ENCODE peak calls at places on chromosomes 2 and 18, in eight cellular contexts. One of them, this sample, is unnamed.

GRCh38 chr18:21315741-21316187 is 73.7 kb downstream of the GREB1L start:
- DNase-seq in Peyer's patch: no peak
- DNase-seq in CD8-positive, alpha-beta T cell: no peak
- DNase-seq in tibial artery: no peak
- DNase-seq in bronchial epithelial cell: no peak
- DNase-seq in kidney epithelial cell: no peak
- DNase-seq in endothelial cell: peak
- DNase-seq in endothelial cell of umbilical vein: no peak
- DNase-seq in this sample: no peak

GRCh38 chr18:2653467-2653866 is 2.1 kb upstream of the SMCHD1 start:
- DNase-seq in Peyer's patch: peak
- DNase-seq in CD8-positive, alpha-beta T cell: no peak
- DNase-seq in tibial artery: no peak
- DNase-seq in bronchial epithelial cell: no peak
- DNase-seq in kidney epithelial cell: no peak
- DNase-seq in endothelial cell: no peak
- DNase-seq in endothelial cell of umbilical vein: no peak
- DNase-seq in this sample: no peak

GRCh38 chr18:77059294-77059916 is 73.2 kb downstream of the MBP start:
- DNase-seq in Peyer's patch: peak
- DNase-seq in CD8-positive, alpha-beta T cell: no peak
- DNase-seq in tibial artery: no peak
- DNase-seq in bronchial epithelial cell: peak
- DNase-seq in kidney epithelial cell: no peak
- DNase-seq in endothelial cell: peak
- DNase-seq in endothelial cell of umbilical vein: peak
- DNase-seq in this sample: peak

GRCh38 chr2:193505620-193506019 is 1310.9 kb upstream of the TMEFF2 start:
- DNase-seq in Peyer's patch: no peak
- DNase-seq in CD8-positive, alpha-beta T cell: no peak
- DNase-seq in tibial artery: no peak
- DNase-seq in bronchial epithelial cell: no peak
- DNase-seq in kidney epithelial cell: no peak
- DNase-seq in endothelial cell: no peak
- DNase-seq in endothelial cell of umbilical vein: no peak
- DNase-seq in this sample: no peak

GRCh38 chr2:223076573-223076972 is 24.6 kb downstream of the KCNE4 start:
- DNase-seq in Peyer's patch: no peak
- DNase-seq in CD8-positive, alpha-beta T cell: no peak
- DNase-seq in tibial artery: no peak
- DNase-seq in bronchial epithelial cell: peak
- DNase-seq in kidney epithelial cell: peak
- DNase-seq in endothelial cell: no peak
- DNase-seq in endothelial cell of umbilical vein: no peak
- DNase-seq in this sample: no peak

GRCh38 chr2:12284487-12284886 is 432.2 kb upstream of the TRIB2 start:
- DNase-seq in Peyer's patch: no peak
- DNase-seq in CD8-positive, alpha-beta T cell: no peak
- DNase-seq in tibial artery: no peak
- DNase-seq in bronchial epithelial cell: peak
- DNase-seq in kidney epithelial cell: no peak
- DNase-seq in endothelial cell: no peak
- DNase-seq in endothelial cell of umbilical vein: no peak
- DNase-seq in this sample: no peak

GRCh38 chr2:101473911-101474751 is 781 bp downstream of the RFX8 start:
- DNase-seq in Peyer's patch: no peak
- DNase-seq in CD8-positive, alpha-beta T cell: peak
- DNase-seq in tibial artery: peak
- DNase-seq in bronchial epithelial cell: no peak
- DNase-seq in kidney epithelial cell: no peak
- DNase-seq in endothelial cell: peak
- DNase-seq in endothelial cell of umbilical vein: no peak
- DNase-seq in this sample: peak

GRCh38 chr2:219350215-219350937 is 17.8 kb upstream of the RESP18 start:
- DNase-seq in Peyer's patch: no peak
- DNase-seq in CD8-positive, alpha-beta T cell: no peak
- DNase-seq in tibial artery: peak
- DNase-seq in bronchial epithelial cell: no peak
- DNase-seq in kidney epithelial cell: no peak
- DNase-seq in endothelial cell: no peak
- DNase-seq in endothelial cell of umbilical vein: no peak
- DNase-seq in this sample: no peak

GRCh38 chr2:96553176-96553956 is 16.8 kb downstream of the ARID5A start:
- DNase-seq in Peyer's patch: no peak
- DNase-seq in CD8-positive, alpha-beta T cell: no peak
- DNase-seq in tibial artery: no peak
- DNase-seq in bronchial epithelial cell: no peak
- DNase-seq in kidney epithelial cell: no peak
- DNase-seq in endothelial cell: no peak
- DNase-seq in endothelial cell of umbilical vein: no peak
- DNase-seq in this sample: no peak

GRCh38 chr2:26196683-26197418 is 24.0 kb downstream of the GAREM2 start:
- DNase-seq in Peyer's patch: no peak
- DNase-seq in CD8-positive, alpha-beta T cell: no peak
- DNase-seq in tibial artery: no peak
- DNase-seq in bronchial epithelial cell: no peak
- DNase-seq in kidney epithelial cell: no peak
- DNase-seq in endothelial cell: no peak
- DNase-seq in endothelial cell of umbilical vein: peak
- DNase-seq in this sample: no peak

GRCh38 chr18:77080283-77080682 is 52.3 kb downstream of the MBP start:
- DNase-seq in Peyer's patch: peak
- DNase-seq in CD8-positive, alpha-beta T cell: peak
- DNase-seq in tibial artery: no peak
- DNase-seq in bronchial epithelial cell: no peak
- DNase-seq in kidney epithelial cell: no peak
- DNase-seq in endothelial cell: no peak
- DNase-seq in endothelial cell of umbilical vein: no peak
- DNase-seq in this sample: no peak

GRCh38 chr18:36337679-36338419 is 40.3 kb downstream of the FHOD3 start:
- DNase-seq in Peyer's patch: no peak
- DNase-seq in CD8-positive, alpha-beta T cell: no peak
- DNase-seq in tibial artery: no peak
- DNase-seq in bronchial epithelial cell: no peak
- DNase-seq in kidney epithelial cell: no peak
- DNase-seq in endothelial cell: no peak
- DNase-seq in endothelial cell of umbilical vein: no peak
- DNase-seq in this sample: no peak

GRCh38 chr18:36338420-36338933 is 41.0 kb downstream of the FHOD3 start:
- DNase-seq in Peyer's patch: no peak
- DNase-seq in CD8-positive, alpha-beta T cell: no peak
- DNase-seq in tibial artery: no peak
- DNase-seq in bronchial epithelial cell: no peak
- DNase-seq in kidney epithelial cell: no peak
- DNase-seq in endothelial cell: no peak
- DNase-seq in endothelial cell of umbilical vein: no peak
- DNase-seq in this sample: no peak

GRCh38 chr18:36333418-36333817 is 35.9 kb downstream of the FHOD3 start:
- DNase-seq in Peyer's patch: no peak
- DNase-seq in CD8-positive, alpha-beta T cell: no peak
- DNase-seq in tibial artery: no peak
- DNase-seq in bronchial epithelial cell: peak
- DNase-seq in kidney epithelial cell: no peak
- DNase-seq in endothelial cell: no peak
- DNase-seq in endothelial cell of umbilical vein: no peak
- DNase-seq in this sample: no peak

GRCh38 chr18:36334798-36335197 is 37.3 kb downstream of the FHOD3 start:
- DNase-seq in Peyer's patch: no peak
- DNase-seq in CD8-positive, alpha-beta T cell: no peak
- DNase-seq in tibial artery: no peak
- DNase-seq in bronchial epithelial cell: no peak
- DNase-seq in kidney epithelial cell: no peak
- DNase-seq in endothelial cell: no peak
- DNase-seq in endothelial cell of umbilical vein: no peak
- DNase-seq in this sample: no peak

GRCh38 chr18:36335476-36336279 is 38.2 kb downstream of the FHOD3 start:
- DNase-seq in Peyer's patch: no peak
- DNase-seq in CD8-positive, alpha-beta T cell: no peak
- DNase-seq in tibial artery: no peak
- DNase-seq in bronchial epithelial cell: no peak
- DNase-seq in kidney epithelial cell: no peak
- DNase-seq in endothelial cell: no peak
- DNase-seq in endothelial cell of umbilical vein: no peak
- DNase-seq in this sample: no peak
- TF ChIP-seq CTCF in Peyer's patch: no peak
- TF ChIP-seq CTCF in CD8-positive, alpha-beta T cell: no peak
- TF ChIP-seq CTCF in tibial artery: no peak
- TF ChIP-seq CTCF in bronchial epithelial cell: no peak
- TF ChIP-seq CTCF in kidney epithelial cell: no peak
- TF ChIP-seq CTCF in endothelial cell: peak
- TF ChIP-seq CTCF in endothelial cell of umbilical vein: no peak
- TF ChIP-seq CTCF in this sample: no peak

GRCh38 chr2:72583376-72583775 is 242.5 kb downstream of the EXOC6B start:
- DNase-seq in Peyer's patch: no peak
- DNase-seq in CD8-positive, alpha-beta T cell: no peak
- DNase-seq in tibial artery: no peak
- DNase-seq in bronchial epithelial cell: no peak
- DNase-seq in kidney epithelial cell: no peak
- DNase-seq in endothelial cell: no peak
- DNase-seq in endothelial cell of umbilical vein: no peak
- DNase-seq in this sample: no peak

GRCh38 chr2:72576861-72577260 is 249.0 kb downstream of the EXOC6B start:
- DNase-seq in Peyer's patch: no peak
- DNase-seq in CD8-positive, alpha-beta T cell: no peak
- DNase-seq in tibial artery: no peak
- DNase-seq in bronchial epithelial cell: no peak
- DNase-seq in kidney epithelial cell: no peak
- DNase-seq in endothelial cell: no peak
- DNase-seq in endothelial cell of umbilical vein: no peak
- DNase-seq in this sample: no peak

GRCh38 chr2:72576459-72576858 is 249.4 kb downstream of the EXOC6B start:
- DNase-seq in Peyer's patch: no peak
- DNase-seq in CD8-positive, alpha-beta T cell: no peak
- DNase-seq in tibial artery: no peak
- DNase-seq in bronchial epithelial cell: no peak
- DNase-seq in kidney epithelial cell: no peak
- DNase-seq in endothelial cell: no peak
- DNase-seq in endothelial cell of umbilical vein: no peak
- DNase-seq in this sample: no peak

GRCh38 chr2:72581560-72582181 is 244.2 kb downstream of the EXOC6B start:
- DNase-seq in Peyer's patch: no peak
- DNase-seq in CD8-positive, alpha-beta T cell: no peak
- DNase-seq in tibial artery: no peak
- DNase-seq in bronchial epithelial cell: no peak
- DNase-seq in kidney epithelial cell: no peak
- DNase-seq in endothelial cell: peak
- DNase-seq in endothelial cell of umbilical vein: no peak
- DNase-seq in this sample: no peak

DNA sequence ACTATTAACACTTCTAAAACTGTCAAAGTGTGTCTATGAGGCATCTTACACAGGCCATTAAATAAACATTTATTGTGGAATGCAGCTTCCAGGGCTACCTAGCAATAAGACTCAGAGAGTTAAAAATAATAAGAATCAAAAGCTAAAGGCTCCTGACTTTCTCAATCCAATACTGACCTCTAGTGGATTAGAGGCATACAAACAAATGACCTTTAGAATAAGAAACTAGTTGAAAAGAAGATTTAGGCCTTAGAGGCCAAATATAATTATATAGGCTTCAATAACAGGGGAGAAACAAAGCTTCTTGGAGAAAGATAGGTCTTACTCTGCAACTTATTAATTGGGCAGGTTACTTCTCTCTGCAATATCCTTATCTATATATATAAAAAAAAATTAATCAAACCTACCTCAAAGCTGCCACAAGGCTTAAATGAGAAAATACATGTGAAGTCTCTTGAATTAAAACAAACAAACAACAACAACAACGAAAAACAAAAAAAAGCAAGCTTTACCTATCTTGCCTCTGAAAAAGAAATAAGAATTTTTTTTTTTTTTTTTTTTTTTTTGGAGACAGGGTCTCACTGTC is 246.1 kb downstream of the EXOC6B start:
- DNase-seq in Peyer's patch: no peak
- DNase-seq in CD8-positive, alpha-beta T cell: no peak
- DNase-seq in tibial artery: no peak
- DNase-seq in bronchial epithelial cell: peak
- DNase-seq in kidney epithelial cell: peak
- DNase-seq in endothelial cell: no peak
- DNase-seq in endothelial cell of umbilical vein: peak
- DNase-seq in this sample: no peak
- TF ChIP-seq CTCF in Peyer's patch: peak
- TF ChIP-seq CTCF in CD8-positive, alpha-beta T cell: peak
- TF ChIP-seq CTCF in tibial artery: peak
- TF ChIP-seq CTCF in bronchial epithelial cell: peak
- TF ChIP-seq CTCF in kidney epithelial cell: peak
- TF ChIP-seq CTCF in endothelial cell: peak
- TF ChIP-seq CTCF in endothelial cell of umbilical vein: peak
- TF ChIP-seq CTCF in this sample: peak

DNA sequence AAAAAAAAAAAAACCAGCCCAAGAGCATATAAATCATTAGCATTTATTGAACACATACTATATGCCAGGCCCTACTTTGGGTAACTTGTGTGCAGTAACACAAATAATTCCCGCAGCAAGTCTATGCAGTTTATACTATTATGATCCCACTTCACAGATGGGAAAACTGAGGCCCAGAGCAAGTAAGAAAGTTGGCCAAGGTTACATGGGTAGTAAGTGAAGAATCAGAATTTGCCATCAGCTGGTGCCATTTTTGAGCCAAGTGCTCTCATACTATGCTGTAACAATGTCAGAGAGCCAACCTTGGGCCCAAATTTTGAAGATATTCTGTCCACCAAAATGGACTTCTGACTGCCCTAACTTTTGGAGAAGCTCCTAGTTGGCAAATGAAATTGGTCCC is 13.5 kb upstream of the PSD4 start:
- DNase-seq in Peyer's patch: no peak
- DNase-seq in CD8-positive, alpha-beta T cell: no peak
- DNase-seq in tibial artery: no peak
- DNase-seq in bronchial epithelial cell: no peak
- DNase-seq in kidney epithelial cell: no peak
- DNase-seq in endothelial cell: no peak
- DNase-seq in endothelial cell of umbilical vein: no peak
- DNase-seq in this sample: no peak
- TF ChIP-seq CTCF in Peyer's patch: no peak
- TF ChIP-seq CTCF in CD8-positive, alpha-beta T cell: no peak
- TF ChIP-seq CTCF in tibial artery: no peak
- TF ChIP-seq CTCF in bronchial epithelial cell: no peak
- TF ChIP-seq CTCF in kidney epithelial cell: no peak
- TF ChIP-seq CTCF in endothelial cell: no peak
- TF ChIP-seq CTCF in endothelial cell of umbilical vein: no peak
- TF ChIP-seq CTCF in this sample: no peak

DNA sequence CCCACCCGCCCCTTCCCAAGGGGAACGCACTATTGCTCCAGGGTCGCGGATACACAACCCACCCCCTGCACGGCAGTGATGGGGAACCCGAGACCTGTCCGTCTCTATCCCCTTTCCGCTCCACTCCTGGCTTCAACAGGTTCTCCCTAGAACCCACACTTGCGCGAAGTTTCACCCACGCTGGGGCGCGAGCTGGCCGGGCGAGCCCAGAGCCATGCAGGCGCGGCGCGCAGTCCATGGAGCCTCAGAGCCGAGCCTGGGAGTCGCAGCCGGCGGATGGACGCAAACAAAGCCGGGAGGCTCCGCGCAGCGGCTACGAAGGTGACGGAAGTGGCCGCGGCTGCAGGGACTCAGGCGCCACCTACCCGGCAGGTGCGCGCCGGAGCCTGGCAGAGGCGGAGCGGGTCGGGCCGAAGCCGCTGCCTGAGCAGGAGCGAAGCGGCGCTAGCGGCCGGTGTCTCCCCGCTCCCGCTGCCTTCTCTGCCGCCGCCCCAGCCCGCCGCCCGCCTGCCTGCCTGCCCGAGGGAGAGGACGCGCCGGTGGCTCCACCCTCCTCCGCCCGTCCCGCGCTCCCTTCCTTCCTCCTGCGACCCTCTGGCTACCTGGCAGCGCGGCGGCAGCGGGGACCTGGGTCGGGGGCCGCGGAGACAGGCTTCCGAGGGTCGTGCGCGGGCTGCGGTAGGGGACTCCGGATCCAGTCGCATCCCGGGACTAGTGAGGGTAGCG is 14.0 kb downstream of the ALPG start:
- DNase-seq in Peyer's patch: no peak
- DNase-seq in CD8-positive, alpha-beta T cell: peak
- DNase-seq in tibial artery: no peak
- DNase-seq in bronchial epithelial cell: peak
- DNase-seq in kidney epithelial cell: no peak
- DNase-seq in endothelial cell: peak
- DNase-seq in endothelial cell of umbilical vein: no peak
- DNase-seq in this sample: no peak
- TF ChIP-seq CTCF in Peyer's patch: no peak
- TF ChIP-seq CTCF in CD8-positive, alpha-beta T cell: no peak
- TF ChIP-seq CTCF in tibial artery: no peak
- TF ChIP-seq CTCF in bronchial epithelial cell: no peak
- TF ChIP-seq CTCF in kidney epithelial cell: no peak
- TF ChIP-seq CTCF in endothelial cell: no peak
- TF ChIP-seq CTCF in endothelial cell of umbilical vein: no peak
- TF ChIP-seq CTCF in this sample: no peak

This sample was measured in D721Med.